ENCODE peak calls at places on chromosomes 16 and 17, in ten cellular contexts. W is mesothelial cell of epicardium, P is left ventricle myocardium inferior, B is mammary epithelial cell, L is HFF-Myc, E is endothelial cell, T is glutamatergic neuron, D is AG04450, X is B cell, J is nephron progenitor cell. V is an unnamed sample.

GRCh38 chr17:2814499-2815341 is 18.5 kb downstream of the RAP1GAP2 start:
- DNase-seq in W (no peak), P (no peak), B (peak), L (no peak), E (no peak), T (no peak), D (no peak), X (peak), J (no peak), V (peak)

GRCh38 chr16:50534556-50534955 is 13.6 kb upstream of the NKD1 start:
- DNase-seq in W (no peak), P (no peak), B (no peak), L (no peak), E (no peak), T (no peak), D (no peak), X (no peak), J (no peak), V (no peak)

GRCh38 chr16:80570106-80570478 is 29.3 kb downstream of the DYNLRB2 start:
- DNase-seq in W (no peak), P (no peak), B (no peak), L (no peak), E (no peak), T (no peak), D (no peak), X (no peak), J (no peak), V (peak)

GRCh38 chr17:9037741-9038140 is 16.4 kb downstream of the NTN1 start:
- DNase-seq in W (no peak), P (no peak), B (no peak), L (no peak), E (no peak), T (no peak), D (no peak), X (no peak), J (no peak), V (no peak)

GRCh38 chr17:35051579-35052239 is 11.8 kb downstream of the RFFL start:
- DNase-seq in W (no peak), P (no peak), B (no peak), L (no peak), E (no peak), T (no peak), D (no peak), X (no peak), J (no peak), V (peak)

GRCh38 chr16:17342031-17342430 is 128.7 kb downstream of the XYLT1 start:
- DNase-seq in W (no peak), P (no peak), B (no peak), L (no peak), E (no peak), T (no peak), D (no peak), X (peak), J (no peak), V (no peak)

GRCh38 chr16:49857423-49858181 is 1.7 kb upstream of the ZNF423 start:
- DNase-seq in W (peak), P (peak), B (peak), L (no peak), E (peak), T (peak), D (no peak), X (no peak), J (peak), V (peak)

GRCh38 chr16:67967183-67967955 is 1.1 kb downstream of the SLC12A4 start:
- DNase-seq in W (no peak), P (no peak), B (peak), L (no peak), E (no peak), T (no peak), D (no peak), X (no peak), J (no peak), V (peak)

GRCh38 chr16:85698459-85699223 is 9.9 kb upstream of the GINS2 start:
- DNase-seq in W (no peak), P (no peak), B (no peak), L (no peak), E (no peak), T (no peak), D (no peak), X (no peak), J (no peak), V (no peak)

GRCh38 chr16:85695196-85696128 is 6.7 kb upstream of the GINS2 start:
- DNase-seq in W (no peak), P (no peak), B (no peak), L (no peak), E (no peak), T (no peak), D (no peak), X (peak), J (no peak), V (no peak)

GRCh38 chr16:85699224-85699558 is 10.4 kb upstream of the GINS2 start:
- DNase-seq in W (no peak), P (no peak), B (no peak), L (no peak), E (no peak), T (no peak), D (no peak), X (no peak), J (peak), V (no peak)

GRCh38 chr16:85697441-85697840 is 8.7 kb upstream of the GINS2 start:
- DNase-seq in W (no peak), P (no peak), B (no peak), L (no peak), E (no peak), T (no peak), D (no peak), X (peak), J (no peak), V (no peak)

DNA sequence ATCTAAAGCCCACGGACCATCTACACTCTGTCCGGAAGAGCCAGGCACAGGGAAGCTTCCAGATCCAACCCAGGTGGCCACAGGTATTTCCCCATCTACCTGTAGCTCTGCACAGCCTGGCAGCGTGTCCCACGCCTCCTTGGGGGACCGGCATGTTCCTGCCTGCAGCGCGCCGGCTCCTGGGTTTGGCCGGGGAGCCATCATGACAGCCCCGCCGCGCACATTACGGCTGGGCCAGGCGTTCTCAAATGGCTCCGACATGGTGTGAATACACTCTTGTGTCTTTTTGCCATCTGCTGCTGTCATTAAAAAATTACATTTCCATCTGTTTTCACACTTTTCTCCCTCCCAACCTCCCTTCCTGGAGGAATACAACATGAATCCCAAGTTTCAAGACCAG is 8.0 kb upstream of the GINS2 start:
- DNase-seq in W (no peak), P (no peak), B (no peak), L (no peak), E (no peak), T (no peak), D (no peak), X (no peak), J (no peak), V (no peak)
- TF ChIP-seq CTCF in W (no peak), P (no peak), B (no peak), L (no peak), E (no peak), T (no peak), D (no peak), X (no peak), J (no peak), V (no peak)

GRCh38 chr17:40340880-40341807 is 23.4 kb downstream of the GJD3 start:
- DNase-seq in W (peak), P (peak), B (peak), L (no peak), E (peak), T (peak), D (no peak), X (peak), J (peak), V (peak)
- TF ChIP-seq CTCF in W (no peak), P (no peak), B (no peak), L (no peak), E (no peak), T (no peak), D (no peak), X (no peak), J (no peak), V (peak)

DNA sequence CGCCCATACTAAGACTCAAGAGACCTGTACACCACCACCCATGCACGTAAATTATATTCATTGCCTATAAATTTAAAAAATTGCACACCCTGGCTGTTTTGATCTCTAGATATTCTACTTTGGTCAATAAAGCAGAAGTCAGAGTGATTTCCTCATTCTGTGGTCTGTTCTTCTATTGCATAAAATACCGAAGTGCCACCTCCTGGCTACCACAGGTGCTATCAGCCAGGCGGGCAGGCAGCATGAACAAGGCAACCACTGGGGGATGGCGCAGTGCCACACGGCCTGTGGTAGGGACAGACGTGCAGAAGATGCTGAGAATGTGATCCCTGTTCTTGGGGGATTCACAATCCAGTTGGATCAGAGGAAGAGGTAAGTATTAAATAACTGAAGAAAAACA is 122.3 kb downstream of the CDK5R1 start:
- DNase-seq in W (no peak), P (peak), B (peak), L (no peak), E (no peak), T (no peak), D (no peak), X (peak), J (no peak), V (peak)
- TF ChIP-seq CTCF in W (no peak), P (peak), B (peak), L (peak), E (no peak), T (no peak), D (no peak), X (peak), J (no peak), V (peak)

DNA sequence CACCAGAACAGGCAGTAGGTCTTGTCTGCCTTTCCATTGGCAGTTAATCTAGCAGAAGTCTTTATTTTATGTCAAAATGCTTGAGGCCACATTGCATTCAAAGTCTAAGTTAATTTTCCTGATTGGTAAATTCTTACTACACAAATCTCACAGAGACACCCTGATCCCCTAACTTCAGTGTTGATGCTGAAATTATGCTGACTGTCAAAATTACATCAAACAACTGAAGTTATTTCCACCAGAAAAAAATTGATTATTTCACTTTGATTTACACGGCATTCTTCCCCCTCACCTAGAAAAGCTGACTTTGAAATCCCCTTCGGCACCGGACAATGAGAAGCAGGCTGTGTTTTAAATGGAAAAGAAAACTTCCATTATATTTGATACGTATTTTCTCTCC is 99.1 kb downstream of the MAF start:
- DNase-seq in W (no peak), P (no peak), B (no peak), L (no peak), E (no peak), T (no peak), D (no peak), X (no peak), J (no peak), V (no peak)
- TF ChIP-seq CTCF in W (no peak), P (no peak), B (no peak), L (no peak), E (no peak), T (no peak), D (no peak), X (no peak), J (no peak), V (no peak)

GRCh38 chr17:28366605-28367004 is 1.6 kb upstream of the SEBOX start:
- DNase-seq in W (no peak), P (no peak), B (no peak), L (no peak), E (no peak), T (no peak), D (no peak), X (no peak), J (no peak), V (no peak)
- TF ChIP-seq CTCF in W (no peak), P (no peak), B (no peak), L (no peak), E (no peak), T (no peak), D (no peak), X (no peak), J (no peak), V (no peak)

GRCh38 chr16:65289022-65289421 is 167.2 kb upstream of the CDH11 start:
- DNase-seq in W (no peak), P (no peak), B (no peak), L (no peak), E (no peak), T (no peak), D (no peak), X (no peak), J (no peak), V (no peak)
- TF ChIP-seq CTCF in W (no peak), P (no peak), B (no peak), L (no peak), E (no peak), T (no peak), D (no peak), X (no peak), J (no peak), V (no peak)

V was measured in activated CD8-positive, alpha-beta T cell treated with anti-CD3 and anti-CD28 coated beads for 36 hours.